ENCODE peak calls at places on chromosomes 12 and 14, in four cellular contexts. O, B, K and F are unnamed samples.

GRCh38 chr14:104819361-104819771 is 18.5 kb downstream of the ZBTB42 start:
- DNase-seq in B (no peak), O (no peak), K (no peak), F (peak)

GRCh38 chr12:94458882-94459772 is 540 bp downstream of the CEP83 start:
- DNase-seq in K (peak), B (no peak), O (peak), F (no peak)

GRCh38 chr12:111404362-111405148 is 1.2 kb upstream of the SH2B3 start:
- DNase-seq in B (no peak), K (peak), O (peak), F (peak)

GRCh38 chr14:50242566-50243288 is 11.3 kb upstream of the SOS2 start:
- DNase-seq in K (no peak), B (no peak), O (no peak), F (no peak)

GRCh38 chr12:12661086-12661485 is 34.9 kb downstream of the GPR19 start:
- DNase-seq in B (no peak), K (no peak), O (no peak), F (no peak)

GRCh38 chr12:108320503-108321293 is 18.4 kb downstream of the CMKLR1 start:
- DNase-seq in O (no peak), K (no peak), B (no peak), F (peak)

GRCh38 chr12:54039417-54040147 is 6.7 kb downstream of the HOXC5 start:
- DNase-seq in O (no peak), B (no peak), K (no peak), F (no peak)

GRCh38 chr12:53381739-53382630 is 2.0 kb downstream of the SP1 start:
- DNase-seq in B (peak), K (peak), O (no peak), F (peak)

GRCh38 chr14:62015945-62016344 is 253.7 kb downstream of the SNAPC1 start:
- DNase-seq in K (no peak), B (no peak), O (no peak), F (no peak)

GRCh38 chr12:95358111-95359083 is 115.6 kb upstream of the METAP2 start:
- DNase-seq in B (no peak), K (no peak), O (no peak), F (no peak)

GRCh38 chr12:62014330-62014729 is 245.9 kb upstream of the USP15 start:
- DNase-seq in K (no peak), B (no peak), O (no peak), F (no peak)

GRCh38 chr12:119229205-119229604 is 50.5 kb downstream of the HSPB8 start:
- DNase-seq in O (no peak), K (peak), B (no peak), F (no peak)

GRCh38 chr12:119231774-119232173 is 53.0 kb downstream of the HSPB8 start:
- DNase-seq in B (no peak), K (no peak), O (no peak), F (no peak)

GRCh38 chr12:119230804-119231203 is 52.1 kb downstream of the HSPB8 start:
- DNase-seq in O (no peak), B (no peak), K (no peak), F (no peak)

GRCh38 chr12:119227292-119227691 is 48.6 kb downstream of the HSPB8 start:
- DNase-seq in K (no peak), B (no peak), O (no peak), F (no peak)

DNA sequence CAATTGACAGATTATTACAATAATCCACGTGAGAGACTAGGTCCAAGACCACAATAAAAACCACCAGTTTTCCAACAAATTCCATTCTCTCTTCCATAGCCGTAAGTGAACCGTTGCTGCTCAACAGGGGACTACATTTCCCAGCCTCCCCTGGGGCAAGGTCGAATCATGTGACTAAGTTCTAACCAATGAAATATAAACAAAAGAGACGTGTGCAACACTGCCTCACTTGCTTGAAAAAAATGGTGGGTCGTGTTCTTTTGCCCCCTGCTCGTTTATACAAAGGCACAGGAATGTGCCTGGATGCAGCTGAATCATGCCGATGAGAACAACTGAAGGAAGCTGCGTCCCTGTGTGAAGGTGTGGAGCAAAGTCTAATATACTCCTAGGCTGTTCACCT is 51.1 kb downstream of the HSPB8 start:
- DNase-seq in K (peak), O (peak), B (no peak), F (peak)
- TF ChIP-seq TEAD4 in K (no peak), O (no peak), B (peak), F (no peak)

GRCh38 chr12:124616394-124617343 is 49.3 kb upstream of the NCOR2 start:
- DNase-seq in O (no peak), B (no peak), K (no peak), F (no peak)
- TF ChIP-seq TEAD4 in O (no peak), B (no peak), K (no peak), F (no peak)

DNA sequence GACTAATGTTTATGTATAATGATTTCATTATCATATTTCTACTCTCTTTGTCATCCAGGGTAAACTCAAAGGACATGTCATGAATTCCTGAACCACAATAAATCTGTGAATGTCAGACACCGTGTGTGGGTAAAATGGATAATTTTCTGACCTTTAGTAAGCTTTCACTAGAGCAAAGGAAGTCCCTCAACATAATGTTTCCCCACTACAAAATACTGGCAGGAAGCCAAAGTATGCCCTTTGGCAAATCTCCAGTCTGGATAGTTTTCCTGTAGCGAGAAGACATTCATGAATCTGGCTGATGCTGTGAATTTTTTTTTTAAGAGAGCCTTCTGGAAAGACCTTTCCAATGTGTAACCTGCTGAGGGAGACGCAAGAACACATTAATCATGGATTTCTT is 389.6 kb upstream of the DDHD1 start:
- DNase-seq in O (peak), K (no peak), B (no peak), F (no peak)
- TF ChIP-seq TEAD4 in O (no peak), K (no peak), B (no peak), F (no peak)

DNA sequence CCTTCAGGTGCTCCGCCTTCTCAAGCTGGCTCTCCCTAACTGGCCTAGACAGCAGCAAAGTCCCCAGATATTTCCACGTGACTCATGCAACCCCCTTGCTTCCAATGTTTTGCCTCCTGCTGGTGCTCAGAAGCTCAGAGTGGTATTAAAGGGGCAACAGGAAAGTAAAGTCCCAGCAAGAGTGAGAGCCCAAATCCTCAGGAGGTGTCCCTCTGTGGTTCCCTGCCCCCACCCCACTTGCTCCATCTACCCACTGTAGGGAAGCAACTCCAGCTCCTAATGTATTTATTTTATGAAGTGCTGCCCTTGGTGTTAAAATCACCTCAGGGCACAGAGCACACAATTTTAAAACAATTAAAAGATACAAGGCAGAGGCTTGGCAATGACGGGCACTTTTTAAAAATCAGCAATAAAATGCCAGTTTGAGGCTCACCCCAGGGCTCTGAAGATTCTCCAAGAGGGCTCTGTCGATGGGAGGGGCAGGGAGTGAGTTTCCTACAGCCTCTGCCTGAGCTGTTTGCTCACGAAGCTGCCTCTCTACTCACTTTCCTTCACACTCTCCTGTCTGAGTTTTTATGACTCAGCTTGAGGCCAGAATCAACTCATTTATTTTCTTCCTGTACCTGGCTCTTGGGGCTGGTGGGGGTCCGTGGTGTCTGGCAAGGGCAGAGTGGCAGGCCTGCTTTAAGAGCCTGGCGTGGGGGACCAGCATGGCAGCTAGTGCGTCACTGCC is 81.9 kb upstream of the MAX start:
- DNase-seq in B (no peak), O (no peak), K (no peak), F (no peak)
- TF ChIP-seq TEAD4 in B (no peak), O (no peak), K (no peak), F (no peak)

GRCh38 chr12:69405466-69405865 is 45.9 kb downstream of the YEATS4 start:
- DNase-seq in K (no peak), O (no peak), B (no peak), F (no peak)

GRCh38 chr12:69401940-69402339 is 42.4 kb downstream of the YEATS4 start:
- DNase-seq in B (no peak), O (no peak), K (no peak), F (no peak)

GRCh38 chr12:69406217-69406616 is 46.7 kb downstream of the YEATS4 start:
- DNase-seq in O (no peak), K (no peak), B (no peak), F (no peak)

GRCh38 chr12:69410571-69410970 is 51.0 kb downstream of the YEATS4 start:
- DNase-seq in O (no peak), K (no peak), B (no peak), F (no peak)

GRCh38 chr12:69404851-69405365 is 45.4 kb downstream of the YEATS4 start:
- DNase-seq in O (no peak), K (no peak), B (no peak), F (no peak)
- TF ChIP-seq TEAD4 in O (no peak), K (no peak), B (no peak), F (no peak)

DNA sequence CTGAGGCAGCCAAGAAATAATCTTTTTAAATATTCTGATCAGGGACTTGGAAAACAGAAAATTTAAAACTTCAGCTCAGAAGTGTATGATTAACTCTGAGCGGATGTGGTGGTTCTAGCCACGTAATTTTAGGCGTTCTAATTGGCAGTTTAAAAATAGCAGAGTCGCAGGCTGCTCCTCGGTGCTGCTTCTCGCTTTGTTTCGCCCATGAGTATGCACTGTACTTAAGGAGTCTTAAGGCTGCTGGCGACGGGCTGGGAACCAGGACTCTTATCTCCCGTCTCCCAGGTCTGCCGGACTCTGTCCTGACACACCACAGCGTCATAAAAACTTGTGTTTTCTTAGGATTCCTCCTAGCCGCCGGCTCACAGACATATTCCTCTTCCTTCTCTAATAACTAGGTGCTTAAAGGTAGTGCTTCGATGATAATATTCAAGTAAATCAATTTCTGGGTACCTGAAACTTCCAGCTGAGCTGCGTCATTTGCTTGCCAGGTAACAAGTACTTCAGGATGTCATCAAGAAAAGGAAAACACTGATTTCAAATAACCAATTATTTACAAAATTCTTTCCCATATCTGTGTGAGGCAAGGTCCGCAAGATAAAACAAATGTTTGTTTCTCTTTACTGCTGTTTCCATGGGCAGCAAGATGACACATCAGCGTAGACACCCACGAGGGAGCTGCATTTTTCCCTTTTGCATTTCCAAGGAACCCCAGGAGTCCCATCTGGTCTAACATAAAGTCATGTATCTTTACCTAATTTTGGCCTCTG is 113.2 kb upstream of the PELI2 start:
- DNase-seq in O (no peak), K (peak), B (no peak), F (no peak)
- TF ChIP-seq TEAD4 in O (no peak), K (no peak), B (no peak), F (no peak)

GRCh38 chr12:130027798-130028197 is 124.0 kb upstream of the TMEM132D start:
- DNase-seq in O (no peak), B (no peak), K (no peak), F (no peak)

GRCh38 chr12:130031041-130031440 is 127.2 kb upstream of the TMEM132D start:
- DNase-seq in K (no peak), O (no peak), B (no peak), F (no peak)

GRCh38 chr12:130031571-130032189 is 127.9 kb upstream of the TMEM132D start:
- DNase-seq in O (peak), B (peak), K (peak), F (peak)

GRCh38 chr12:130029151-130029550 is 125.3 kb upstream of the TMEM132D start:
- DNase-seq in O (no peak), K (no peak), B (no peak), F (no peak)

DNA sequence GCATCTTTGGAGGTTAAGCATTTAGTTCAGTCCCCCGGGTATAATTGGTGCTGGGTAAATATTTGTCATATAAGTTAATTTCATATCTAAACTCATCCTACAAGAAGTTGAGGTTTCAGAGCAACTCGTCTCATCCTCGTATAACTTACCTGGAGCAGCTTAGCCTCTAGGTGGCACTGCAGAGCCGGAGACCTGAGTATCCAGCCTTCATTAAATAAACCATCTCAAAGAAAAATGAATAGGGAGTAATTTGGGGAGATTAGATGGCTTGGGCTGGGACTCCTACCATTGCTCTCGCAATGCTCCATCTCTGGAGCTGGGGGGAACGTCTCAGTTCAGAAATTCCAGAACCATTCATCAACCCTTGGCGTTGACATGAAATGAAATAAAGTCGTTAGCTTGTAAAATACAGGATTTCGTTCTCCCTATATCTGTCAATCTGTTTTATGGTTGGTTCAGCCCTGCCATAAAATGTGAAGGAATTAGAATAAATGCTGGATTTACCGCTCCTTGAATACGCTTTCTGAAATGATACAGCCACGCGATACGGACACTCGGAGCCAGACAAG is 122.9 kb upstream of the TMEM132D start:
- DNase-seq in B (peak), K (peak), O (peak), F (peak)
- TF ChIP-seq TEAD4 in B (no peak), K (no peak), O (no peak), F (no peak)